ENCODE peak calls at places on chromosomes 13 and 19, in nine cellular contexts. W, P, H, D, T, E, J, F and A are unnamed samples.

GRCh38 chr13:113584870-113585671 is 518 bp downstream of the TFDP1 start:
- DNase-seq in P (no peak), E (no peak), W (peak), F (peak), D (no peak), H (peak), T (no peak), J (no peak), A (peak)

GRCh38 chr13:60759499-60759898 is 362.5 kb downstream of the TDRD3 start:
- DNase-seq in J (peak), D (peak), E (no peak), F (no peak), W (peak), T (peak), P (no peak), H (peak), A (peak)

GRCh38 chr13:44049546-44049945 is 169.8 kb downstream of the LACC1 start:
- DNase-seq in H (no peak), E (no peak), W (no peak), T (no peak), F (no peak), D (no peak), J (no peak), P (no peak), A (no peak)

GRCh38 chr13:99993660-99994455 is 12.3 kb downstream of the ZIC2 start:
- DNase-seq in D (no peak), H (no peak), E (no peak), W (no peak), F (no peak), P (no peak), J (no peak), T (no peak), A (no peak)

GRCh38 chr19:14030997-14031718 is 404 bp upstream of the IL27RA start:
- DNase-seq in P (no peak), H (peak), F (no peak), D (no peak), T (no peak), W (no peak), E (no peak), J (no peak), A (no peak)

GRCh38 chr13:109918179-109918651 is 131.8 kb upstream of the IRS2 start:
- DNase-seq in T (no peak), W (no peak), H (no peak), J (no peak), P (peak), E (no peak), D (peak), F (peak), A (peak)

GRCh38 chr19:45568732-45569131 is 15.9 kb downstream of the OPA3 start:
- DNase-seq in W (peak), J (peak), T (peak), H (no peak), F (peak), D (peak), E (no peak), P (peak), A (no peak)

GRCh38 chr13:29901714-29902631 is 51.6 kb upstream of the UBL3 start:
- DNase-seq in H (no peak), W (peak), F (peak), D (peak), T (peak), P (peak), J (peak), E (peak), A (peak)

GRCh38 chr19:2252481-2253105 is 3.5 kb downstream of the AMH start:
- DNase-seq in T (no peak), P (no peak), F (no peak), W (no peak), J (no peak), H (peak), E (no peak), D (no peak), A (no peak)

GRCh38 chr19:42249149-42249750 is 5.7 kb downstream of the ERF start:
- DNase-seq in T (no peak), H (no peak), D (no peak), P (no peak), E (no peak), F (no peak), W (no peak), J (no peak), A (no peak)

GRCh38 chr19:41114132-41114531 is at the start of gene CYP2F1:
- DNase-seq in P (no peak), F (no peak), H (no peak), T (no peak), W (no peak), D (no peak), E (no peak), J (no peak), A (no peak)

GRCh38 chr13:32261567-32261966 is 53.6 kb downstream of the ZAR1L start:
- DNase-seq in F (peak), T (peak), H (peak), D (peak), E (no peak), J (peak), P (peak), W (peak), A (peak)

GRCh38 chr13:64206430-64207225 is 2791.0 kb upstream of the PCDH20 start:
- DNase-seq in P (no peak), F (no peak), W (peak), E (no peak), H (no peak), J (no peak), D (no peak), T (no peak), A (peak)

GRCh38 chr13:66778461-66778860 is 451.7 kb downstream of the PCDH9 start:
- DNase-seq in F (no peak), P (no peak), W (no peak), J (no peak), T (no peak), D (no peak), E (no peak), H (peak), A (no peak)

GRCh38 chr19:2479556-2480194 is 3.7 kb downstream of the GADD45B start:
- DNase-seq in W (no peak), J (no peak), T (no peak), P (no peak), F (peak), E (no peak), H (no peak), D (no peak), A (no peak)

GRCh38 chr19:5254944-5255343 is 85.7 kb downstream of the PTPRS start:
- DNase-seq in H (no peak), W (no peak), J (no peak), F (no peak), P (no peak), D (no peak), E (no peak), T (no peak), A (no peak)

GRCh38 chr19:41965127-41965526 is 6.0 kb upstream of the RABAC1 start:
- DNase-seq in D (no peak), W (no peak), J (no peak), E (no peak), H (no peak), P (no peak), F (no peak), T (no peak), A (no peak)

GRCh38 chr19:50712833-50713232 is 6.8 kb downstream of the SHANK1 start:
- DNase-seq in D (no peak), T (no peak), F (no peak), J (no peak), E (no peak), P (no peak), W (no peak), H (no peak), A (no peak)

GRCh38 chr19:50710094-50710493 is 9.5 kb downstream of the SHANK1 start:
- DNase-seq in P (no peak), J (no peak), D (no peak), H (no peak), F (peak), T (no peak), W (peak), E (no peak), A (no peak)

GRCh38 chr19:50711196-50711595 is 8.4 kb downstream of the SHANK1 start:
- DNase-seq in E (no peak), J (no peak), H (no peak), W (no peak), P (no peak), F (no peak), D (no peak), T (no peak), A (no peak)

GRCh38 chr19:50711805-50712204 is 7.8 kb downstream of the SHANK1 start:
- DNase-seq in E (no peak), H (no peak), W (no peak), D (no peak), P (no peak), T (no peak), F (no peak), J (no peak), A (no peak)

DNA sequence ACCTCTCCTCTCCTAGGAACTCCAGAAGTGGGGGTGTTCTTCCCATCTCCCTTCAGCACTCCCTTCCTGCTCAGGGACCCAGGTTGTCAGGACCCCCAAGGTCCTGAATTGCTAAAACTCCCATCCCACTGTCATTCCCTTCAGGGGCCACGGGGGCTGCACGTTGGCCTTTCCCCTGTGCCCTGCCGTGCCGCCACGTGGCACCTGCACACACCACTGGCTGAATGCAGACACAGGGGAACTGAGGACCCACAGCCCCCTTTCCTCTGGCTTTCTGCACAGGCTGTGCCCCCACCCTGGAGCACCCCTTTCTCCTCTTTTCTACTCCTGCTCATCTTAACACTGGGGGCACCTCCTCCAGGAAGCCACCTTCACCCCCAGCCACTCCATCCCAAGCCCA is 9.0 kb downstream of the SHANK1 start:
- DNase-seq in T (no peak), P (no peak), W (no peak), J (no peak), F (no peak), D (no peak), H (no peak), E (no peak), A (no peak)
- H3K27ac ChIP-seq in T (no peak), P (no peak), W (no peak), J (no peak), F (no peak), D (no peak), H (no peak), E (no peak), A (no peak)

GRCh38 chr13:50250403-50250802 is 235.2 kb downstream of the KCNRG start:
- DNase-seq in E (no peak), J (no peak), D (no peak), P (no peak), H (no peak), F (no peak), T (no peak), W (no peak), A (no peak)
- H3K9ac ChIP-seq in E (no peak), J (no peak), D (no peak), P (no peak), H (no peak), F (no peak), T (no peak), W (no peak), A (no peak)

GRCh38 chr13:75993823-75994222 is 357.7 kb downstream of the LMO7 start:
- DNase-seq in J (no peak), P (peak), W (peak), T (no peak), D (no peak), E (no peak), F (no peak), H (no peak), A (no peak)
- H3K27ac ChIP-seq in J (no peak), P (no peak), W (peak), T (no peak), D (no peak), E (no peak), F (no peak), H (no peak), A (no peak)

GRCh38 chr19:861756-862528 is 2.5 kb downstream of the CFD start:
- DNase-seq in W (peak), T (no peak), H (peak), E (no peak), J (no peak), P (no peak), D (no peak), F (peak), A (peak)
- H3K9ac ChIP-seq in W (no peak), T (no peak), H (no peak), E (no peak), J (no peak), P (no peak), D (no peak), F (no peak), A (no peak)

GRCh38 chr13:85538957-85539356 is 260.3 kb downstream of the SLITRK6 start:
- DNase-seq in J (no peak), P (no peak), E (no peak), F (no peak), T (no peak), D (no peak), H (no peak), W (peak), A (no peak)

GRCh38 chr13:85543144-85543543 is 256.1 kb downstream of the SLITRK6 start:
- DNase-seq in F (no peak), E (peak), H (no peak), W (peak), J (no peak), D (peak), T (no peak), P (no peak), A (no peak)

GRCh38 chr13:85544756-85545155 is 254.5 kb downstream of the SLITRK6 start:
- DNase-seq in P (no peak), E (no peak), W (no peak), J (no peak), F (no peak), T (no peak), D (no peak), H (no peak), A (no peak)

GRCh38 chr13:85536706-85537105 is 262.5 kb downstream of the SLITRK6 start:
- DNase-seq in J (no peak), W (peak), E (no peak), H (no peak), T (no peak), P (peak), D (peak), F (no peak), A (no peak)

GRCh38 chr13:85541476-85541875 is 257.7 kb downstream of the SLITRK6 start:
- DNase-seq in E (no peak), J (no peak), P (no peak), W (no peak), H (no peak), D (no peak), T (no peak), F (no peak), A (no peak)
- H3K27ac ChIP-seq in E (no peak), J (no peak), P (no peak), W (no peak), H (no peak), D (no peak), T (no peak), F (no peak), A (no peak)

GRCh38 chr19:54204767-54205468 is 4.3 kb downstream of the RPS9 start:
- DNase-seq in E (no peak), W (no peak), H (no peak), T (no peak), F (no peak), J (no peak), D (no peak), P (no peak), A (no peak)
- H3K9ac ChIP-seq in E (peak), W (no peak), H (no peak), T (peak), F (peak), J (peak), D (no peak), P (no peak), A (peak)